ENCODE peak calls at places on chromosomes 5 and 9, in five cellular contexts. One of them, this sample, is unnamed.

GRCh38 chr9:92727716-92728700 is 36.6 kb downstream of the BICD2 start:
- DNase-seq in endothelial cell: no peak
- DNase-seq in iPS DF 6.9: no peak
- DNase-seq in mucosa of gallbladder: no peak
- DNase-seq in NCI-H2081: no peak
- DNase-seq in this sample: no peak

GRCh38 chr5:83562817-83563557 is 91.4 kb downstream of the VCAN start:
- DNase-seq in mucosa of gallbladder: no peak
- DNase-seq in endothelial cell: no peak
- DNase-seq in NCI-H2081: no peak
- DNase-seq in iPS DF 6.9: no peak
- DNase-seq in this sample: no peak

GRCh38 chr9:95552814-95553546 is 36.2 kb upstream of the PTCH1 start:
- DNase-seq in iPS DF 6.9: peak
- DNase-seq in endothelial cell: peak
- DNase-seq in mucosa of gallbladder: no peak
- DNase-seq in NCI-H2081: no peak
- DNase-seq in this sample: no peak

GRCh38 chr9:120689860-120690259 is 24.4 kb downstream of the MEGF9 start:
- DNase-seq in endothelial cell: no peak
- DNase-seq in mucosa of gallbladder: no peak
- DNase-seq in iPS DF 6.9: no peak
- DNase-seq in NCI-H2081: no peak
- DNase-seq in this sample: peak

GRCh38 chr5:683619-684481 is 9.3 kb downstream of the TPPP start:
- DNase-seq in mucosa of gallbladder: no peak
- DNase-seq in NCI-H2081: no peak
- DNase-seq in iPS DF 6.9: no peak
- DNase-seq in endothelial cell: no peak
- DNase-seq in this sample: no peak

GRCh38 chr5:28082610-28083009 is 1044.2 kb upstream of the CDH9 start:
- DNase-seq in mucosa of gallbladder: no peak
- DNase-seq in NCI-H2081: no peak
- DNase-seq in endothelial cell: no peak
- DNase-seq in iPS DF 6.9: no peak
- DNase-seq in this sample: no peak

GRCh38 chr9:70049672-70050271 is 6.1 kb downstream of the MAMDC2 start:
- DNase-seq in mucosa of gallbladder: peak
- DNase-seq in iPS DF 6.9: no peak
- DNase-seq in NCI-H2081: no peak
- DNase-seq in endothelial cell: no peak
- DNase-seq in this sample: no peak

GRCh38 chr5:75710630-75711029 is 6.6 kb downstream of the POC5 start:
- DNase-seq in mucosa of gallbladder: no peak
- DNase-seq in NCI-H2081: no peak
- DNase-seq in iPS DF 6.9: no peak
- DNase-seq in endothelial cell: no peak
- DNase-seq in this sample: no peak

GRCh38 chr9:123251741-123252140 is 16.6 kb downstream of the STRBP start:
- DNase-seq in mucosa of gallbladder: no peak
- DNase-seq in endothelial cell: no peak
- DNase-seq in NCI-H2081: peak
- DNase-seq in iPS DF 6.9: no peak
- DNase-seq in this sample: peak

GRCh38 chr9:2623046-2623865 is 1.7 kb downstream of the VLDLR start:
- DNase-seq in iPS DF 6.9: no peak
- DNase-seq in NCI-H2081: no peak
- DNase-seq in endothelial cell: peak
- DNase-seq in mucosa of gallbladder: peak
- DNase-seq in this sample: peak

GRCh38 chr5:134242146-134242545 is 16.3 kb upstream of the PPP2CA start:
- DNase-seq in iPS DF 6.9: no peak
- DNase-seq in mucosa of gallbladder: peak
- DNase-seq in endothelial cell: no peak
- DNase-seq in NCI-H2081: no peak
- DNase-seq in this sample: no peak

GRCh38 chr5:124748687-124749594 is 2.5 kb upstream of the ZNF608 start:
- DNase-seq in endothelial cell: peak
- DNase-seq in mucosa of gallbladder: peak
- DNase-seq in NCI-H2081: peak
- DNase-seq in iPS DF 6.9: peak
- DNase-seq in this sample: peak

GRCh38 chr5:176781638-176782570 is 28.5 kb upstream of the UNC5A start:
- DNase-seq in mucosa of gallbladder: no peak
- DNase-seq in endothelial cell: no peak
- DNase-seq in NCI-H2081: no peak
- DNase-seq in iPS DF 6.9: no peak
- DNase-seq in this sample: peak

GRCh38 chr5:16456103-16456832 is 9.3 kb downstream of the ZNF622 start:
- DNase-seq in mucosa of gallbladder: peak
- DNase-seq in endothelial cell: peak
- DNase-seq in iPS DF 6.9: peak
- DNase-seq in NCI-H2081: peak
- DNase-seq in this sample: peak

GRCh38 chr5:55232194-55232984 is 1.0 kb downstream of the CCNO start:
- DNase-seq in iPS DF 6.9: no peak
- DNase-seq in NCI-H2081: peak
- DNase-seq in endothelial cell: peak
- DNase-seq in mucosa of gallbladder: peak
- DNase-seq in this sample: peak

GRCh38 chr9:32716439-32716838 is 66.9 kb upstream of the TMEM215 start:
- DNase-seq in iPS DF 6.9: no peak
- DNase-seq in mucosa of gallbladder: no peak
- DNase-seq in endothelial cell: no peak
- DNase-seq in NCI-H2081: no peak
- DNase-seq in this sample: no peak

GRCh38 chr9:21607576-21607975 is 125.5 kb upstream of the IFNE start:
- DNase-seq in NCI-H2081: no peak
- DNase-seq in endothelial cell: no peak
- DNase-seq in iPS DF 6.9: no peak
- DNase-seq in mucosa of gallbladder: no peak
- DNase-seq in this sample: no peak

GRCh38 chr5:15521349-15521937 is 21.5 kb downstream of the FBXL7 start:
- DNase-seq in iPS DF 6.9: no peak
- DNase-seq in NCI-H2081: no peak
- DNase-seq in mucosa of gallbladder: no peak
- DNase-seq in endothelial cell: no peak
- DNase-seq in this sample: no peak

GRCh38 chr9:18747590-18747989 is 273.6 kb downstream of the ADAMTSL1 start:
- DNase-seq in iPS DF 6.9: no peak
- DNase-seq in mucosa of gallbladder: no peak
- DNase-seq in NCI-H2081: no peak
- DNase-seq in endothelial cell: no peak
- DNase-seq in this sample: no peak

GRCh38 chr9:79011461-79011860 is 560.3 kb upstream of the TLE4 start:
- DNase-seq in iPS DF 6.9: no peak
- DNase-seq in mucosa of gallbladder: no peak
- DNase-seq in NCI-H2081: no peak
- DNase-seq in endothelial cell: no peak
- DNase-seq in this sample: no peak

GRCh38 chr5:40973364-40974004 is 64.2 kb downstream of the C7 start:
- DNase-seq in NCI-H2081: no peak
- DNase-seq in mucosa of gallbladder: no peak
- DNase-seq in iPS DF 6.9: no peak
- DNase-seq in endothelial cell: no peak
- DNase-seq in this sample: no peak

GRCh38 chr5:132830436-132831094 is at the start of gene SHROOM1:
- DNase-seq in mucosa of gallbladder: peak
- DNase-seq in endothelial cell: no peak
- DNase-seq in NCI-H2081: no peak
- DNase-seq in iPS DF 6.9: no peak
- DNase-seq in this sample: no peak

GRCh38 chr5:165881259-165881658 is 2375.8 kb downstream of the MAT2B start:
- DNase-seq in endothelial cell: peak
- DNase-seq in NCI-H2081: no peak
- DNase-seq in mucosa of gallbladder: no peak
- DNase-seq in iPS DF 6.9: peak
- DNase-seq in this sample: no peak

GRCh38 chr5:14806452-14806851 is 65.1 kb downstream of the ANKH start:
- DNase-seq in endothelial cell: no peak
- DNase-seq in iPS DF 6.9: no peak
- DNase-seq in NCI-H2081: no peak
- DNase-seq in mucosa of gallbladder: peak
- DNase-seq in this sample: no peak

GRCh38 chr5:80620206-80620605 is 34.2 kb upstream of the MSH3 start:
- DNase-seq in NCI-H2081: no peak
- DNase-seq in mucosa of gallbladder: no peak
- DNase-seq in iPS DF 6.9: no peak
- DNase-seq in endothelial cell: no peak
- DNase-seq in this sample: no peak

GRCh38 chr5:116448869-116449453 is 125.7 kb downstream of the SEMA6A start:
- DNase-seq in endothelial cell: no peak
- DNase-seq in mucosa of gallbladder: no peak
- DNase-seq in NCI-H2081: no peak
- DNase-seq in iPS DF 6.9: no peak
- DNase-seq in this sample: no peak

GRCh38 chr5:95728494-95729114 is 2.5 kb upstream of the RHOBTB3 start:
- DNase-seq in endothelial cell: no peak
- DNase-seq in mucosa of gallbladder: no peak
- DNase-seq in NCI-H2081: no peak
- DNase-seq in iPS DF 6.9: no peak
- DNase-seq in this sample: no peak

GRCh38 chr5:110865400-110866094 is 126.7 kb downstream of the SLC25A46 start:
- DNase-seq in iPS DF 6.9: peak
- DNase-seq in mucosa of gallbladder: no peak
- DNase-seq in endothelial cell: peak
- DNase-seq in NCI-H2081: no peak
- DNase-seq in this sample: peak

GRCh38 chr9:117413346-117414219 is 1.3 kb downstream of the ASTN2 start:
- DNase-seq in NCI-H2081: no peak
- DNase-seq in iPS DF 6.9: no peak
- DNase-seq in endothelial cell: peak
- DNase-seq in mucosa of gallbladder: no peak
- DNase-seq in this sample: peak

GRCh38 chr5:127492854-127493738 is 24.3 kb upstream of the PRRC1 start:
- DNase-seq in mucosa of gallbladder: no peak
- DNase-seq in endothelial cell: no peak
- DNase-seq in iPS DF 6.9: no peak
- DNase-seq in NCI-H2081: peak
- DNase-seq in this sample: peak

GRCh38 chr9:122904466-122904822 is 715 bp downstream of the RC3H2 start:
- DNase-seq in iPS DF 6.9: no peak
- DNase-seq in mucosa of gallbladder: peak
- DNase-seq in endothelial cell: peak
- DNase-seq in NCI-H2081: peak
- DNase-seq in this sample: peak

GRCh38 chr9:92961627-92962302 is 14.4 kb downstream of the FGD3 start:
- DNase-seq in iPS DF 6.9: no peak
- DNase-seq in mucosa of gallbladder: no peak
- DNase-seq in endothelial cell: no peak
- DNase-seq in NCI-H2081: no peak
- DNase-seq in this sample: no peak

GRCh38 chr5:37722236-37723146 is 117.3 kb downstream of the GDNF start:
- DNase-seq in mucosa of gallbladder: no peak
- DNase-seq in iPS DF 6.9: no peak
- DNase-seq in NCI-H2081: no peak
- DNase-seq in endothelial cell: no peak
- DNase-seq in this sample: peak

GRCh38 chr5:176175101-176175852 is 62.9 kb upstream of the SIMC1 start:
- DNase-seq in iPS DF 6.9: no peak
- DNase-seq in mucosa of gallbladder: no peak
- DNase-seq in NCI-H2081: no peak
- DNase-seq in endothelial cell: no peak
- DNase-seq in this sample: no peak